ENCODE peak calls at places on chromosome 10, in four cellular contexts. S, W, Y and O are unnamed samples.

GRCh38 chr10:3784510-3785250 is at the start of gene KLF6:
- DNase-seq in S (peak), Y (peak), W (no peak), O (no peak)

GRCh38 chr10:11011966-11012365 is 5.7 kb upstream of the CELF2 start:
- DNase-seq in S (no peak), Y (no peak), W (no peak), O (no peak)

GRCh38 chr10:33487014-33487776 is 152.7 kb upstream of the NRP1 start:
- DNase-seq in S (peak), W (no peak), Y (peak), O (peak)

GRCh38 chr10:121668336-121669009 is 70.2 kb upstream of the FGFR2 start:
- DNase-seq in S (no peak), Y (no peak), W (no peak), O (no peak)

GRCh38 chr10:13585195-13585751 is 1.5 kb upstream of the PRPF18 start:
- DNase-seq in S (no peak), W (no peak), Y (no peak), O (no peak)

GRCh38 chr10:48996-49395 is at the start of gene TUBB8:
- DNase-seq in Y (no peak), W (no peak), S (no peak), O (no peak)

GRCh38 chr10:130757271-130757670 is 554.2 kb downstream of the TCERG1L start:
- DNase-seq in W (no peak), S (no peak), Y (no peak), O (no peak)

GRCh38 chr10:44960482-44961230 is 1.1 kb downstream of the RASSF4 start:
- DNase-seq in W (no peak), Y (no peak), S (no peak), O (no peak)

GRCh38 chr10:78339251-78339650 is 305.6 kb downstream of the RPS24 start:
- DNase-seq in W (no peak), S (no peak), Y (no peak), O (peak)

GRCh38 chr10:124482401-124482800 is 20.8 kb downstream of the LHPP start:
- DNase-seq in S (no peak), Y (no peak), W (no peak), O (no peak)

GRCh38 chr10:116599991-116600390 is 9.2 kb downstream of the PNLIPRP1 start:
- DNase-seq in W (no peak), S (no peak), Y (no peak), O (no peak)

GRCh38 chr10:62250594-62251198 is 17.9 kb downstream of the RTKN2 start:
- DNase-seq in W (no peak), S (peak), Y (peak), O (peak)

GRCh38 chr10:36494386-36494785 is 631.0 kb upstream of the ANKRD30A start:
- DNase-seq in S (peak), W (no peak), Y (peak), O (peak)

GRCh38 chr10:47425813-47426419 is 41.8 kb upstream of the ZNF488 start:
- DNase-seq in Y (no peak), S (no peak), W (no peak), O (peak)

GRCh38 chr10:125201791-125202622 is 41.6 kb upstream of the CTBP2 start:
- DNase-seq in S (no peak), Y (no peak), W (no peak), O (no peak)

GRCh38 chr10:90635111-90635798 is 222.6 kb downstream of the HTR7 start:
- DNase-seq in S (no peak), W (no peak), Y (no peak), O (no peak)

GRCh38 chr10:132696728-132697567 is 89.0 kb downstream of the NKX6-2 start:
- DNase-seq in S (no peak), W (no peak), Y (no peak), O (no peak)

GRCh38 chr10:86289577-86289868 is 77.1 kb downstream of the GRID1 start:
- DNase-seq in S (no peak), Y (no peak), W (no peak), O (no peak)

GRCh38 chr10:47020491-47020890 is 109.3 kb downstream of the PTPN20 start:
- DNase-seq in S (peak), W (no peak), Y (no peak), O (no peak)

GRCh38 chr10:128416231-128416630 is 290.0 kb upstream of the MKI67 start:
- DNase-seq in S (no peak), W (no peak), Y (no peak), O (no peak)